ENCODE peak calls at places on chromosomes 11 and 22, in six cellular contexts. S is mesenchymal stem cell; I is CD4-positive, alpha-beta T cell; H is neural progenitor cell; L is dorsolateral prefrontal cortex; X is MM.1S. C is an unnamed sample.

GRCh38 chr22:27799334-27800249 is 2.0 kb downstream of the MN1 start:
- DNase-seq in S (peak; percentile 50), I (no peak), H (peak; percentile 60), L (no peak), X (no peak), C (peak; percentile 82)

GRCh38 chr11:58394195-58394594 is 12.5 kb downstream of the OR5B3 start:
- DNase-seq in S (peak; percentile 8), I (no peak), H (no peak), L (no peak), X (no peak), C (no peak)

GRCh38 chr22:46661221-46661851 is 41.1 kb downstream of the GRAMD4 start:
- DNase-seq in S (peak; percentile 54), I (peak; percentile 22), H (no peak), L (peak; percentile 56), X (no peak), C (no peak)

GRCh38 chr22:27677895-27678458 is 123.6 kb downstream of the MN1 start:
- DNase-seq in S (peak; percentile 45), I (no peak), H (no peak), L (no peak), X (no peak), C (no peak)

GRCh38 chr11:47355283-47356128 is 3.0 kb upstream of the MYBPC3 start:
- DNase-seq in S (peak; percentile 86), I (no peak), H (peak; percentile 96), L (peak; percentile 93), X (no peak), C (peak; percentile 100)

GRCh38 chr11:69531717-69532088 is 50.2 kb downstream of the LINC01488 start:
- DNase-seq in S (no peak), I (no peak), H (no peak), L (no peak), X (no peak), C (no peak)

GRCh38 chr22:46909237-46910030 is 147.0 kb downstream of the TBC1D22A start:
- DNase-seq in S (no peak), I (no peak), H (no peak), L (no peak), X (no peak), C (no peak)

GRCh38 chr11:14902650-14903350 is 10.8 kb upstream of the CYP2R1 start:
- DNase-seq in S (peak; percentile 53), I (no peak), H (no peak), L (no peak), X (no peak), C (no peak)

GRCh38 chr22:46910624-46911023 is 148.2 kb downstream of the TBC1D22A start:
- DNase-seq in S (no peak), I (no peak), H (no peak), L (no peak), X (no peak), C (no peak)

GRCh38 chr11:15333407-15333806 is 218.7 kb downstream of the INSC start:
- DNase-seq in S (no peak), I (no peak), H (no peak), L (no peak), X (no peak), C (no peak)

GRCh38 chr11:128095459-128096096 is 491.8 kb downstream of the ETS1 start:
- DNase-seq in S (peak; percentile 93), I (no peak), H (no peak), L (no peak), X (no peak), C (no peak)

GRCh38 chr11:86790073-86790727 is 10.1 kb upstream of the PRSS23 start:
- DNase-seq in S (no peak), I (no peak), H (no peak), L (no peak), X (no peak), C (no peak)

GRCh38 chr22:36818010-36818642 is 1.3 kb upstream of the PVALB start:
- DNase-seq in S (no peak), I (no peak), H (no peak), L (no peak), X (no peak), C (no peak)

GRCh38 chr22:36816635-36817428 is at the start of gene PVALB:
- DNase-seq in S (peak; percentile 24), I (no peak), H (peak; percentile 65), L (no peak), X (peak; percentile 69), C (peak; percentile 79)

GRCh38 chr22:36816338-36816634 is 549 bp downstream of the PVALB start:
- DNase-seq in S (no peak), I (no peak), H (peak; percentile 45), L (no peak), X (no peak), C (peak; percentile 75)

GRCh38 chr22:36815558-36816337 is 1.1 kb downstream of the PVALB start:
- DNase-seq in S (no peak), I (no peak), H (no peak), L (no peak), X (no peak), C (no peak)

GRCh38 chr22:36817429-36817783 is 571 bp upstream of the PVALB start:
- DNase-seq in S (no peak), I (no peak), H (peak; percentile 43), L (no peak), X (no peak), C (peak; percentile 62)
- H3K27me3 ChIP-seq in S (peaks cover 93% of the 10 kb centered on the region), I (peaks cover 62% of the 10 kb centered on the region), H (peaks cover 79% of the 10 kb centered on the region), L (no peaks in the 10 kb centered on the region), X (peaks cover 64% of the 10 kb centered on the region), C (peaks cover 78% of the 10 kb centered on the region)

GRCh38 chr11:61528114-61528513 is 19.6 kb downstream of the LRRC10B start:
- DNase-seq in S (no peak), I (no peak), H (no peak), L (no peak), X (no peak), C (no peak)
- H3K27me3 ChIP-seq in S (peaks cover 67% of the 10 kb centered on the region), I (peaks cover 4% of the 10 kb centered on the region), H (no peaks in the 10 kb centered on the region), L (no peaks in the 10 kb centered on the region), X (peaks cover 98% of the 10 kb centered on the region), C (no peaks in the 10 kb centered on the region)

GRCh38 chr11:20671856-20672546 is 2.6 kb downstream of the NELL1 start:
- DNase-seq in S (no peak), I (no peak), H (peak; percentile 47), L (no peak), X (no peak), C (no peak)

GRCh38 chr11:20669833-20670684 is 673 bp downstream of the NELL1 start:
- DNase-seq in S (no peak), I (no peak), H (peak; percentile 34), L (no peak), X (no peak), C (peak; percentile 71)

GRCh38 chr11:20670932-20671403 is 1.6 kb downstream of the NELL1 start:
- DNase-seq in S (no peak), I (no peak), H (peak; percentile 34), L (no peak), X (no peak), C (peak; percentile 73)

GRCh38 chr11:20668410-20668809 is 976 bp upstream of the NELL1 start:
- DNase-seq in S (no peak), I (no peak), H (peak; percentile 14), L (no peak), X (no peak), C (no peak)

DNA sequence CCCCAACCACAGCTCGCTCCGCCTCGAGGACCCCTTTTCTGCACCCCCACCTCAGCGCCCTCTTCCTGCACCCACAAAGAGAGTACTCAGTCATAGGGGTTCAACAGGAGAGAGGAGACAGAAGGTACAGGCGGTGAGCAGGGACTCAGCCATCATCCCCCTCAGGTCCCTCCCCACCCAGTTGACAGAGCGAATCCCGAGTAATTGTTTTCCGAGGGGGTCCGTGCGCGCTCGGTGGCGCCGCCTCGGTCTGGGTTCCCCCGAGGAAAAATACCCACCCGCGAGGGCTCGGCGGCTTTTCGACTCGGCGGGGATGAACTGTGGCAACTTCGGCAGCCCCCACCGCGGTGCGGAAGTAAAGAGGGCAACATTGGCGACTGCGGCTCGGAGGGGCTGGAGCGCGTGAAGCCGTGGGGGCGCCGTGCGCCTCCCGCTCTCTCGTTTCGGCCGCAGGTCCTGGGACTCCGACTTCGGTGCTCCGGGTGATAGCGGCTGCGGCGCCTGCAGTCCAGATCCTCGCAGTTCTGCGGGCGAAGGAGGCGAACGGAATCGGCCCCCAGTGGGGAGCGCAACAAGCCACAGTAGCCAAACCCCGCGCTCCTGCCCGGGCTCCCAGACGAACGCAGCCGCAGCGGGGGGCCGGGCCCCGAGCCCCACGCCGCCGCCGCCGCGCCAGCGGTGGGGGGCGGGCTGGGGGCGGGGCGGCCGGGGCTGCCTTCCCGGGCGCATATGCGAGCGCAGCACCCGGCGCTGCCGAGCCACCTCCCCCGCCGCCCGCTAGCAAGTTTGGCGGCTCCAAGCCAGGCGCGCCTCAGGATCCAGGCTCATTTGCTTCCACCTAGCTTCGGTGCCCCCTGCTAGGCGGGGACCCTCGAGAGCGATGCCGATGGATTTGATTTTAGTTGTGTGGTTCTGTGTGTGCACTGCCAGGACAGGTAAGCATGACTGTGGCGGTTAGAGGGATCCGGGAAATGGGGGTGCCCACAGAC is at the start of gene NELL1:
- DNase-seq in S (no peak), I (no peak), H (peak; percentile 75), L (no peak), X (no peak), C (peak; percentile 81)
- H3K27me3 ChIP-seq in S (peaks cover 58% of the 10 kb centered on the region), I (peaks cover 71% of the 10 kb centered on the region), H (peaks cover 91% of the 10 kb centered on the region), L (no peaks in the 10 kb centered on the region), X (peaks cover 6% of the 10 kb centered on the region), C (peaks cover 95% of the 10 kb centered on the region)

GRCh38 chr22:49298834-49299750 is 528.6 kb downstream of the BRD1 start:
- DNase-seq in S (no peak), I (no peak), H (no peak), L (no peak), X (no peak), C (no peak)

GRCh38 chr22:49296561-49296960 is 531.1 kb downstream of the BRD1 start:
- DNase-seq in S (no peak), I (no peak), H (no peak), L (no peak), X (no peak), C (peak; percentile 15)

GRCh38 chr22:49297286-49297870 is 530.3 kb downstream of the BRD1 start:
- DNase-seq in S (no peak), I (no peak), H (no peak), L (no peak), X (no peak), C (no peak)

GRCh38 chr22:49299821-49300231 is 527.8 kb downstream of the BRD1 start:
- DNase-seq in S (no peak), I (no peak), H (no peak), L (no peak), X (no peak), C (peak; percentile 35)

DNA sequence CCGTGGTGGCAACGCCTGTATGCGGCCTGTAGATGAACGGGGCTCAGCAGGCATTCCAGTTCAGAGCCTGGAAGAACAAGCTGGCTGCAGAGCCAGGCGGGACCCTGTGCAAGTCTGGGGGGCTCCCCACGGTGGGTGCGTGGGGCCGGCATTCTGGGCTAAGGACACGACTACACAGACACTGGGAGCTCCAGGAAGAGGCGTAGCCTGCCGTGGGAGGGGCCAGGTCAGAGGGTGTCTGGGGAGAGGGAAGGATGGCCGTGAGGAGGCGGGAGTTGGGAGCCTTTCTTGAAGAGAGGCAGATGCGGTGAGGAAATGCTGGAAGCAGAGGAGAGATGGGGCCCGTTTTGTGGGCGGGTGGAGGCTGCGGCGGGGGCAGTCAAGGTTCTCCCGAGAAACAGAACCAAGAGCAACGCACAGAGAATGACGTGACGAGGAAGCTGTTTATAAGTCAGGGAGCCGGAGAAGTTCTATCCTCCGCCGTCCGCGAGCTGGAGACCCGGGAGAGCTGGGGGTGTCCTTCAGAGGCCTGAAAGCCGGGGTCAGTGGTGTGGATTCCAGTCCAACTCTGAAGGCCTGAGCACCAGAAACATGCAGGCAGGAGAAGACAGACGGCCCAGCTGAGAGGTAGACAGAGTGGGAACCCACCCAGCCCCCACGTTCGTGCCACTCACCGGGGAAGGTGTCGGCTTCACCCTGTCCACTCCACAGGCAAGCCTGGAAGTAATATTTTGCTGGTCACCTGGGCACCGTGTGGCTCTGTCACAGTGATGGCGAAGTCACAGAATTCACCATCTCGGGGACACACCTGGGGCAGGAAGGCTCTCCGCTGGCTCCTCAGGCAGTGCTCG is 529.6 kb downstream of the BRD1 start:
- DNase-seq in S (no peak), I (no peak), H (no peak), L (no peak), X (no peak), C (peak; percentile 52)
- H3K27me3 ChIP-seq in S (no peaks in the 10 kb centered on the region), I (no peaks in the 10 kb centered on the region), H (no peaks in the 10 kb centered on the region), L (no peaks in the 10 kb centered on the region), X (peaks cover 96% of the 10 kb centered on the region), C (no peaks in the 10 kb centered on the region)

C was measured in endodermal cell.